ENCODE peak calls at places on chromosome 6, in seven cellular contexts. One of them, this sample, is unnamed.

GRCh38 chr6:84652356-84653026 is 111.9 kb downstream of the TBX18 start:
- DNase-seq in foreskin fibroblast: peak; percentile 94
- DNase-seq in transverse colon: no peak
- DNase-seq in esophagus squamous epithelium: no peak
- DNase-seq in MM.1S: no peak
- DNase-seq in dorsolateral prefrontal cortex: no peak
- DNase-seq in cardiac muscle cell: no peak
- DNase-seq in this sample: peak; percentile 78

GRCh38 chr6:81696505-81696904 is 56.0 kb downstream of the TENT5A start:
- DNase-seq in foreskin fibroblast: no peak
- DNase-seq in transverse colon: no peak
- DNase-seq in esophagus squamous epithelium: no peak
- DNase-seq in MM.1S: peak; percentile 61
- DNase-seq in dorsolateral prefrontal cortex: no peak
- DNase-seq in cardiac muscle cell: no peak
- DNase-seq in this sample: no peak

GRCh38 chr6:22906091-22906549 is 336.8 kb downstream of the HDGFL1 start:
- DNase-seq in foreskin fibroblast: no peak
- DNase-seq in transverse colon: no peak
- DNase-seq in esophagus squamous epithelium: no peak
- DNase-seq in MM.1S: no peak
- DNase-seq in dorsolateral prefrontal cortex: no peak
- DNase-seq in cardiac muscle cell: peak; percentile 16
- DNase-seq in this sample: no peak

GRCh38 chr6:108714012-108714773 is 134.0 kb upstream of the ARMC2 start:
- DNase-seq in foreskin fibroblast: peak; percentile 69
- DNase-seq in transverse colon: no peak
- DNase-seq in esophagus squamous epithelium: no peak
- DNase-seq in MM.1S: no peak
- DNase-seq in dorsolateral prefrontal cortex: no peak
- DNase-seq in cardiac muscle cell: no peak
- DNase-seq in this sample: no peak

GRCh38 chr6:1363298-1363697 is 26.1 kb upstream of the FOXF2 start:
- DNase-seq in foreskin fibroblast: no peak
- DNase-seq in transverse colon: no peak
- DNase-seq in esophagus squamous epithelium: no peak
- DNase-seq in MM.1S: no peak
- DNase-seq in dorsolateral prefrontal cortex: no peak
- DNase-seq in cardiac muscle cell: no peak
- DNase-seq in this sample: no peak

GRCh38 chr6:107982511-107982910 is 24.5 kb upstream of the SEC63 start:
- DNase-seq in foreskin fibroblast: no peak
- DNase-seq in transverse colon: no peak
- DNase-seq in esophagus squamous epithelium: no peak
- DNase-seq in MM.1S: no peak
- DNase-seq in dorsolateral prefrontal cortex: no peak
- DNase-seq in cardiac muscle cell: no peak
- DNase-seq in this sample: no peak

GRCh38 chr6:139753198-139753861 is 378.9 kb upstream of the CITED2 start:
- DNase-seq in foreskin fibroblast: peak; percentile 58
- DNase-seq in transverse colon: no peak
- DNase-seq in esophagus squamous epithelium: no peak
- DNase-seq in MM.1S: no peak
- DNase-seq in dorsolateral prefrontal cortex: no peak
- DNase-seq in cardiac muscle cell: no peak
- DNase-seq in this sample: no peak

GRCh38 chr6:83429857-83430605 is 820 bp downstream of the ME1 start:
- DNase-seq in foreskin fibroblast: peak; percentile 14
- DNase-seq in transverse colon: peak; percentile 15
- DNase-seq in esophagus squamous epithelium: no peak
- DNase-seq in MM.1S: peak; percentile 31
- DNase-seq in dorsolateral prefrontal cortex: no peak
- DNase-seq in cardiac muscle cell: peak; percentile 60
- DNase-seq in this sample: no peak

GRCh38 chr6:87154641-87155271 is 609 bp upstream of the ZNF292 start:
- DNase-seq in foreskin fibroblast: peak; percentile 83
- DNase-seq in transverse colon: no peak
- DNase-seq in esophagus squamous epithelium: no peak
- DNase-seq in MM.1S: peak; percentile 89
- DNase-seq in dorsolateral prefrontal cortex: no peak
- DNase-seq in cardiac muscle cell: no peak
- DNase-seq in this sample: no peak

GRCh38 chr6:169723991-169724553 is at the start of gene PHF10:
- DNase-seq in foreskin fibroblast: no peak
- DNase-seq in transverse colon: peak; percentile 36
- DNase-seq in esophagus squamous epithelium: no peak
- DNase-seq in MM.1S: no peak
- DNase-seq in dorsolateral prefrontal cortex: peak; percentile 20
- DNase-seq in cardiac muscle cell: peak; percentile 78
- DNase-seq in this sample: no peak

GRCh38 chr6:116251568-116252384 is 2.1 kb downstream of the TSPYL4 start:
- DNase-seq in foreskin fibroblast: peak; percentile 31
- DNase-seq in transverse colon: no peak
- DNase-seq in esophagus squamous epithelium: no peak
- DNase-seq in MM.1S: no peak
- DNase-seq in dorsolateral prefrontal cortex: no peak
- DNase-seq in cardiac muscle cell: no peak
- DNase-seq in this sample: peak; percentile 60
- H3K4me3 ChIP-seq in foreskin fibroblast: peak overlapping the region; percentile 85
- H3K4me3 ChIP-seq in transverse colon: no peak overlapping the region
- H3K4me3 ChIP-seq in esophagus squamous epithelium: peak overlapping the region; percentile 11
- H3K4me3 ChIP-seq in MM.1S: no peak overlapping the region
- H3K4me3 ChIP-seq in dorsolateral prefrontal cortex: peak overlapping the region; percentile 97
- H3K4me3 ChIP-seq in cardiac muscle cell: peak overlapping the region; percentile 12
- H3K4me3 ChIP-seq in this sample: peak overlapping the region; percentile 38

GRCh38 chr6:152313542-152314482 is 323.4 kb downstream of the SYNE1 start:
- DNase-seq in foreskin fibroblast: peak; percentile 41
- DNase-seq in transverse colon: no peak
- DNase-seq in esophagus squamous epithelium: no peak
- DNase-seq in MM.1S: no peak
- DNase-seq in dorsolateral prefrontal cortex: no peak
- DNase-seq in cardiac muscle cell: peak; percentile 78
- DNase-seq in this sample: no peak

GRCh38 chr6:152314483-152314832 is 322.7 kb downstream of the SYNE1 start:
- DNase-seq in foreskin fibroblast: no peak
- DNase-seq in transverse colon: no peak
- DNase-seq in esophagus squamous epithelium: no peak
- DNase-seq in MM.1S: no peak
- DNase-seq in dorsolateral prefrontal cortex: no peak
- DNase-seq in cardiac muscle cell: no peak
- DNase-seq in this sample: no peak

GRCh38 chr6:152312434-152312833 is 324.7 kb downstream of the SYNE1 start:
- DNase-seq in foreskin fibroblast: no peak
- DNase-seq in transverse colon: no peak
- DNase-seq in esophagus squamous epithelium: no peak
- DNase-seq in MM.1S: no peak
- DNase-seq in dorsolateral prefrontal cortex: no peak
- DNase-seq in cardiac muscle cell: no peak
- DNase-seq in this sample: no peak

GRCh38 chr6:152318278-152318677 is 318.9 kb downstream of the SYNE1 start:
- DNase-seq in foreskin fibroblast: peak; percentile 20
- DNase-seq in transverse colon: no peak
- DNase-seq in esophagus squamous epithelium: no peak
- DNase-seq in MM.1S: no peak
- DNase-seq in dorsolateral prefrontal cortex: no peak
- DNase-seq in cardiac muscle cell: no peak
- DNase-seq in this sample: no peak

GRCh38 chr6:152316024-152316423 is 321.1 kb downstream of the SYNE1 start:
- DNase-seq in foreskin fibroblast: peak; percentile 76
- DNase-seq in transverse colon: no peak
- DNase-seq in esophagus squamous epithelium: no peak
- DNase-seq in MM.1S: no peak
- DNase-seq in dorsolateral prefrontal cortex: no peak
- DNase-seq in cardiac muscle cell: no peak
- DNase-seq in this sample: no peak
- H3K4me3 ChIP-seq in foreskin fibroblast: no peak overlapping the region
- H3K4me3 ChIP-seq in transverse colon: no peak overlapping the region
- H3K4me3 ChIP-seq in esophagus squamous epithelium: no peak overlapping the region
- H3K4me3 ChIP-seq in MM.1S: no peak overlapping the region
- H3K4me3 ChIP-seq in dorsolateral prefrontal cortex: no peak overlapping the region
- H3K4me3 ChIP-seq in cardiac muscle cell: no peak overlapping the region
- H3K4me3 ChIP-seq in this sample: no peak overlapping the region

DNA sequence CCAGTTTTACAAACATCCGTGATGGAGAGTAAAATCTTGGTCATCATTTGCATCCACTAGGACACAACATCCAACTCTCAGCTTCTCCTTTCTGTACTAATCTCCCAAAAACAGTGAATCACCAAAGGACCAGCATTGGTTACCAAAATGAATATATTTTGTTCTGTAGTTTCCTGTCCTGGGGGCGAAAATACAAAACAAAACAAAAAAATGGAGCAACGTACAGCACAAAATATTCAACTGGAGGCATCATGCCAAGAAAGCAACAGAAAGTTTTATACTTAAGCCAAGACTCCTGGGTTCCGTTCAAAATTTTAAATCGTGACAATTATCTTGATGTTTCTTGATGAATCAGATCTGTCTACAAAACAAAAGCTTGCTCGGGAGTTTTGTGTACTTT is 126.6 kb upstream of the CCDC28A start:
- DNase-seq in foreskin fibroblast: peak; percentile 35
- DNase-seq in transverse colon: no peak
- DNase-seq in esophagus squamous epithelium: no peak
- DNase-seq in MM.1S: no peak
- DNase-seq in dorsolateral prefrontal cortex: no peak
- DNase-seq in cardiac muscle cell: no peak
- DNase-seq in this sample: peak; percentile 23
- H3K4me3 ChIP-seq in foreskin fibroblast: peak overlapping the region; percentile 42
- H3K4me3 ChIP-seq in transverse colon: no peak overlapping the region
- H3K4me3 ChIP-seq in esophagus squamous epithelium: peak overlapping the region; percentile 2
- H3K4me3 ChIP-seq in MM.1S: no peak overlapping the region
- H3K4me3 ChIP-seq in dorsolateral prefrontal cortex: no peak overlapping the region
- H3K4me3 ChIP-seq in cardiac muscle cell: no peak overlapping the region
- H3K4me3 ChIP-seq in this sample: peak overlapping the region; percentile 7

GRCh38 chr6:39058471-39059147 is 10.0 kb downstream of the GLP1R start:
- DNase-seq in foreskin fibroblast: no peak
- DNase-seq in transverse colon: no peak
- DNase-seq in esophagus squamous epithelium: no peak
- DNase-seq in MM.1S: no peak
- DNase-seq in dorsolateral prefrontal cortex: no peak
- DNase-seq in cardiac muscle cell: no peak
- DNase-seq in this sample: no peak

GRCh38 chr6:39061182-39061581 is 12.6 kb downstream of the GLP1R start:
- DNase-seq in foreskin fibroblast: no peak
- DNase-seq in transverse colon: no peak
- DNase-seq in esophagus squamous epithelium: no peak
- DNase-seq in MM.1S: no peak
- DNase-seq in dorsolateral prefrontal cortex: no peak
- DNase-seq in cardiac muscle cell: no peak
- DNase-seq in this sample: no peak

GRCh38 chr6:39061588-39061987 is 13.0 kb downstream of the GLP1R start:
- DNase-seq in foreskin fibroblast: no peak
- DNase-seq in transverse colon: no peak
- DNase-seq in esophagus squamous epithelium: no peak
- DNase-seq in MM.1S: no peak
- DNase-seq in dorsolateral prefrontal cortex: no peak
- DNase-seq in cardiac muscle cell: no peak
- DNase-seq in this sample: no peak

GRCh38 chr6:39060467-39061160 is 12.0 kb downstream of the GLP1R start:
- DNase-seq in foreskin fibroblast: no peak
- DNase-seq in transverse colon: no peak
- DNase-seq in esophagus squamous epithelium: no peak
- DNase-seq in MM.1S: no peak
- DNase-seq in dorsolateral prefrontal cortex: no peak
- DNase-seq in cardiac muscle cell: no peak
- DNase-seq in this sample: no peak

DNA sequence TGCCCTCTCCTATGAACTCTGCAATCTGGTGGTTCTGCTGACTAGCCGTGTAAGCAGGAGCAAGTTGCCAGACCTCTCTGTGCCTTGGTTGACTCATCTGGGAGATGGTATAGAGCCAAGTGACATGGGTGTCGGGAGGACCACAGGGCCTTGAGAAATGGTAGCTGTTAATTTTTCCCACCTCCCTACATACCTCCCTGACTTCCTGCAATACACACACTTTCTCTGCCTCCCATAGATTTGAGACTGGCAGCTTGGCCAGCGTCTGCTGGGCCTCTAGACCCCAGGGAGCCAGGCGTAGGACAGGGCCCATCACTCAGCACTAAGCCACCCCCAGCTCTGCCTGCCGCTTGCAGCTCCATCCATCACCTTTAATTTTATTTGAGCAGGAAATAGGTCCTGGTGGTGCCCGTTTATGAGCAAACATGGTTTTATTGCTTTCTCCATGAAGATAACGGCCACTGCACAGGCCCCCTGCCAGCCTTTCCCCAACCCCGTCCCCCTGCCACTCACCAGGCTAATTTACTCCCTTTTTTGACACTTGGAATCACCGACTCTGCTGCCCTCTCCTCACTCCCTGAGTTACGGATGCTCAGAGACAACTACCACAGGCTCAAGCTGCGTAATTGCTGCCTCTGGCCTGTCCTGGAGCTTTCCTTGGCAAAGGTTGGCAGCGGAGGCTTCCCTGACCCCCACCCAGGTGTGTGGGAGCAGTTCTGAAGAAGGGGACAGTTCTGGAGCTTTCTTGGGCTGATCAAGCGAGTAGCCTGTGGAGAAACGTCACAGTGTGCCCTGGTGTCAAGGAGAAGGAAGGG is 11.1 kb downstream of the GLP1R start:
- DNase-seq in foreskin fibroblast: no peak
- DNase-seq in transverse colon: no peak
- DNase-seq in esophagus squamous epithelium: no peak
- DNase-seq in MM.1S: no peak
- DNase-seq in dorsolateral prefrontal cortex: no peak
- DNase-seq in cardiac muscle cell: no peak
- DNase-seq in this sample: no peak
- H3K4me3 ChIP-seq in foreskin fibroblast: no peak overlapping the region
- H3K4me3 ChIP-seq in transverse colon: no peak overlapping the region
- H3K4me3 ChIP-seq in esophagus squamous epithelium: no peak overlapping the region
- H3K4me3 ChIP-seq in MM.1S: no peak overlapping the region
- H3K4me3 ChIP-seq in dorsolateral prefrontal cortex: no peak overlapping the region
- H3K4me3 ChIP-seq in cardiac muscle cell: no peak overlapping the region
- H3K4me3 ChIP-seq in this sample: no peak overlapping the region

GRCh38 chr6:2518029-2518428 is 232.7 kb downstream of the MYLK4 start:
- DNase-seq in foreskin fibroblast: no peak
- DNase-seq in transverse colon: no peak
- DNase-seq in esophagus squamous epithelium: no peak
- DNase-seq in MM.1S: no peak
- DNase-seq in dorsolateral prefrontal cortex: no peak
- DNase-seq in cardiac muscle cell: no peak
- DNase-seq in this sample: no peak
- H3K4me3 ChIP-seq in foreskin fibroblast: no peak overlapping the region
- H3K4me3 ChIP-seq in transverse colon: no peak overlapping the region
- H3K4me3 ChIP-seq in esophagus squamous epithelium: no peak overlapping the region
- H3K4me3 ChIP-seq in MM.1S: no peak overlapping the region
- H3K4me3 ChIP-seq in dorsolateral prefrontal cortex: no peak overlapping the region
- H3K4me3 ChIP-seq in cardiac muscle cell: no peak overlapping the region
- H3K4me3 ChIP-seq in this sample: no peak overlapping the region

DNA sequence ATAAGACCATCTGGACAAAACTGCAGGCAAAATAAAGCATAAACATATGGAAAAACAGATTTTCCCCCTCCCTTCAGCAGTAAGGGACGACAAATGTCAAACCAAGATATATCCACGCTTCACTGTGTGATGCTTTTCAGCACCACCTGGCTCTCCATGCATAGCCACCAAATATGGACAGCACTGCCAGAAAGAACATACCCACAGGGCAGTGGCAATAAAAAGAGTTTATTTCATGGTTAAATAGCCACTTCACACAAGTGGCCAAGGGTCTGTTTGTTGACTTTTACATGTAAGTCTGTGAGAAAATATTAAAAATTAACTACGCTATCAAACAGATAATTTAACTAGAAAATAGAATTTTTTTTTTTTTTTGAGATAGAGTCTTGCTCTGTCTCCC is 23.1 kb downstream of the USP45 start:
- DNase-seq in foreskin fibroblast: no peak
- DNase-seq in transverse colon: no peak
- DNase-seq in esophagus squamous epithelium: no peak
- DNase-seq in MM.1S: no peak
- DNase-seq in dorsolateral prefrontal cortex: no peak
- DNase-seq in cardiac muscle cell: no peak
- DNase-seq in this sample: no peak
- H3K4me3 ChIP-seq in foreskin fibroblast: no peak overlapping the region
- H3K4me3 ChIP-seq in transverse colon: no peak overlapping the region
- H3K4me3 ChIP-seq in esophagus squamous epithelium: no peak overlapping the region
- H3K4me3 ChIP-seq in MM.1S: no peak overlapping the region
- H3K4me3 ChIP-seq in dorsolateral prefrontal cortex: no peak overlapping the region
- H3K4me3 ChIP-seq in cardiac muscle cell: no peak overlapping the region
- H3K4me3 ChIP-seq in this sample: no peak overlapping the region